ENCODE peak calls at places on chromosomes 3 and 15, in five cellular contexts. N is HepG2, R is WTC11, I is GM12878, Y is K562. O is an unnamed sample.

GRCh38 chr15:34039506-34040123 is 611 bp upstream of the AVEN start:
- DNase-seq in N (no peak), R (no peak), I (peak; percentile 25), Y (no peak), O (no peak)

GRCh38 chr3:104190681-104191080 is 1176.0 kb upstream of the ALCAM start:
- DNase-seq in N (no peak), R (no peak), I (no peak), Y (no peak), O (peak; percentile 21)

GRCh38 chr15:89662893-89663673 is 7.8 kb upstream of the KIF7 start:
- DNase-seq in N (no peak), R (no peak), I (no peak), Y (no peak), O (peak; percentile 30)

GRCh38 chr15:25056484-25057429 is 102.0 kb downstream of the SNRPN start:
- DNase-seq in N (no peak), R (peak; percentile 56), I (no peak), Y (peak; percentile 16), O (peak; percentile 47)

GRCh38 chr15:52382647-52383046 is 87.0 kb upstream of the MYO5C start:
- DNase-seq in N (no peak), R (no peak), I (peak; percentile 61), Y (no peak), O (no peak)

GRCh38 chr3:45773044-45773443 is 23.3 kb downstream of the SLC6A20 start:
- DNase-seq in N (no peak), R (no peak), I (no peak), Y (no peak), O (no peak)

GRCh38 chr3:13134879-13135206 is 61.6 kb upstream of the IQSEC1 start:
- DNase-seq in N (no peak), R (no peak), I (no peak), Y (no peak), O (no peak)

GRCh38 chr15:99108993-99109392 is 4.1 kb downstream of the SYNM start:
- DNase-seq in N (no peak), R (no peak), I (no peak), Y (no peak), O (no peak)

GRCh38 chr3:52471371-52472238 is 16.2 kb downstream of the NISCH start:
- DNase-seq in N (no peak), R (peak; percentile 64), I (no peak), Y (no peak), O (peak; percentile 78)

GRCh38 chr3:98518816-98519215 is 3.9 kb downstream of the CLDND1 start:
- DNase-seq in N (no peak), R (no peak), I (no peak), Y (no peak), O (no peak)

GRCh38 chr15:55590788-55591187 is 2.6 kb upstream of the PYGO1 start:
- DNase-seq in N (no peak), R (no peak), I (no peak), Y (no peak), O (no peak)

GRCh38 chr15:34986326-34987181 is 1.5 kb downstream of the ZNF770 start:
- DNase-seq in N (no peak), R (no peak), I (no peak), Y (peak; percentile 45), O (no peak)

DNA sequence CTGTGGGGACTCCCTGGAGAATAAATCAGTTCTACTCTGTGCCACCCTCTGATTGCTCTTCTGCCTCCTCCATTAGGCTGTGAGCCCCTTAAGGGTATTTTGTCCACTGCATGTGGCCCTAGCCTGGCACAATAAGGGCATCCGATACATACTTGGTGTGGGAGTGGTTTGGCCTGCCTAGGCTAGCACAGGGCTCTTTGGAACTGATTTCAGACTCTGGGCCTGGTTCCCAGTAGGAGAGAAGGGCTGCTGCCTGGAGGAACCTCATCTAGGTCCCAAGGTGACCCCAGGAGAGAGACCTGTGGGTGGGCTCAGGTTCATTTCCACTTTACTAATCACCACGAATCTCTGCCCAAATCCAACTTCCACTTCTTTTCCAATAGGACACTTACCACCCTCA is 5.3 kb upstream of the CTDSPL start:
- DNase-seq in N (no peak), R (no peak), I (no peak), Y (no peak), O (no peak)
- TF ChIP-seq CREB1 in N (no peak), R (no peak), I (no peak), Y (no peak), O (no peak)

GRCh38 chr15:70702584-70702983 is 60.8 kb downstream of the UACA start:
- DNase-seq in N (no peak), R (no peak), I (no peak), Y (no peak), O (no peak)

GRCh38 chr15:70704166-70704565 is 59.2 kb downstream of the UACA start:
- DNase-seq in N (no peak), R (no peak), I (no peak), Y (no peak), O (no peak)

GRCh38 chr15:70703066-70703465 is 60.3 kb downstream of the UACA start:
- DNase-seq in N (no peak), R (no peak), I (no peak), Y (no peak), O (no peak)

GRCh38 chr15:70703483-70703882 is 59.9 kb downstream of the UACA start:
- DNase-seq in N (no peak), R (no peak), I (no peak), Y (no peak), O (peak; percentile 41)

GRCh38 chr15:70701891-70702568 is 61.3 kb downstream of the UACA start:
- DNase-seq in N (no peak), R (no peak), I (no peak), Y (no peak), O (no peak)
- TF ChIP-seq CREB1 in N (no peak), R (no peak), I (no peak), Y (no peak), O (no peak)

GRCh38 chr15:101803209-101803608 is at the start of gene OR4F6:
- DNase-seq in N (no peak), R (no peak), I (no peak), Y (no peak), O (no peak)
- TF ChIP-seq CREB1 in N (no peak), R (no peak), I (no peak), Y (no peak), O (no peak)

GRCh38 chr3:112687621-112688020 is 46.7 kb upstream of the CCDC80 start:
- DNase-seq in N (no peak), R (no peak), I (no peak), Y (no peak), O (no peak)
- TF ChIP-seq CREB1 in N (no peak), R (no peak), I (no peak), Y (no peak), O (no peak)

DNA sequence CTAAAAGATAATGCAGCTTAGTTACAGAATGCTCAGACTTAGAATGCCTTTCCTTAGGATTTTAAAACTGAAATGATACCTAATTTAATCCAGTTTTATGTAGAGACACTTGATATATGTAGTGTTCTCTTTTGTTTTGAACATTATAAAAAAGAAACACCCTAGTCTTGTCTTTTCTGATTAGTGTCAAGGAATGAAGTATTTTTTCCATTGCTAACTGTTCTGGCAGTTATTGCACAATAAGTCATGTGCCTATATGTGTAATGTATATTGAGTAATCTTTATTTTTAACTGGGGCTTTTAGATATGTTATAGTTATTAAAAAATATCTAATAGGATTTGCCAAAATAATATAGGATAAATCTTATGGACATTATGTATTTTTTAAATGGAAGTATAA is 4.5 kb downstream of the ARL8B start:
- DNase-seq in N (no peak), R (no peak), I (no peak), Y (no peak), O (no peak)
- TF ChIP-seq CREB1 in N (no peak), R (no peak), I (no peak), Y (no peak), O (no peak)

DNA sequence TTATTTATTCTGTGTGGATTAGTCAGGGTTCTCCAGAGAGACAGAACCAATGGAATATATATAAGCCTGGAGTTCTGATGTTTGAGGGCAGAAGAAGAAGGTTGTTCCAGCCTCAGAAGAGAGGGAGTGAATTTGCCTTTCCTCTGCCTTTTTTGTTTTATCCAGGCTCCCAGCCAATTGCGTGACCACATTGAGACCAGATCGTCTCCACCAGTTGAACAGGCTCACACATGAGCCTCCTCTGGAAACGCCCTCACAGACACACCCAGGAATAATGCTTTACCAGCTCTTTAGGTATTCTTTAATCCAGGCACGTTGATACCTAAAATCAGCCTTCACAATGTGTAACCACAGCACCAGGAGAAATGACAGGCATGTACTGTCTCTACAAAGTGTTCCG is 923.1 kb downstream of the TBL1XR1 start:
- DNase-seq in N (no peak), R (no peak), I (no peak), Y (no peak), O (no peak)
- TF ChIP-seq CREB1 in N (no peak), R (no peak), I (no peak), Y (no peak), O (no peak)

GRCh38 chr3:8554725-8555621 is 53.4 kb downstream of the LMCD1 start:
- DNase-seq in N (no peak), R (peak; percentile 16), I (no peak), Y (no peak), O (peak; percentile 38)
- TF ChIP-seq CREB1 in N (no peak), R (no peak), I (no peak), Y (no peak), O (no peak)

DNA sequence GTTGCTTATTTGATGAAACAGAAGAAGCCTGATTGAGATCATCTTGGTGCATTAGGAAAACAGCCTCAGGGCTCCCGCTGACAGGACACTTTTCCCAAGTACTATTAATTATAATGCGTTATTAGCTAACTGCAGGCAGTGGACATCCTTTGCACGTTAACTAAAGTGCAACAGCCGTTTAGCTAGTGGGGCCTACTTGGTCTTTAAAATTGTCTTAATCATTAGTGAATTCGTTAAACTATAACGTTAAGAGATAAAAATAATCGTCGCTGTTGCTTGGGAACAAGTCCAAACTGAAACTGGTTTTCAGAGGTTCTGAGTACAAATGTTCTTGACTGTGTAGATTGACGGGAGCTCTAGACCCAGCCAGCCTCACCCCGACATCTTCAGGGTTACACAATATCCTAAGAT is 48.2 kb downstream of the SLC2A2 start:
- DNase-seq in N (no peak), R (no peak), I (no peak), Y (no peak), O (no peak)
- TF ChIP-seq CREB1 in N (no peak), R (no peak), I (no peak), Y (no peak), O (no peak)

O was measured in GM23338.